ENCODE peak calls at places on chromosomes 6 and 20, in six cellular contexts. Y is cardiac muscle cell, Q is heart right ventricle, X is esophagus muscularis mucosa, D is A549, J is RWPE2. K is an unnamed sample. For H3K4me1, the result is how much of the 10 kb centered on the place peaks cover.

GRCh38 chr6:106519460-106520394 is 109.6 kb downstream of the RTN4IP1 start:
- DNase-seq in Y (peak), Q (peak), X (no peak), D (peak), J (peak), K (peak)

GRCh38 chr20:24782221-24782620 is 166.8 kb upstream of the CST7 start:
- DNase-seq in Y (no peak), Q (no peak), X (no peak), D (no peak), J (peak), K (no peak)

GRCh38 chr20:38599410-38599882 is 2.2 kb upstream of the ARHGAP40 start:
- DNase-seq in Y (peak), Q (peak), X (no peak), D (no peak), J (peak), K (no peak)

GRCh38 chr6:168815229-168815628 is 374.2 kb downstream of the SMOC2 start:
- DNase-seq in Y (peak), Q (no peak), X (peak), D (no peak), J (no peak), K (no peak)

GRCh38 chr6:153616506-153616905 is 422.5 kb upstream of the OPRM1 start:
- DNase-seq in Y (no peak), Q (no peak), X (no peak), D (no peak), J (no peak), K (no peak)

GRCh38 chr6:75449625-75450206 is 43.9 kb downstream of the FILIP1 start:
- DNase-seq in Y (peak), Q (no peak), X (no peak), D (no peak), J (no peak), K (no peak)

GRCh38 chr6:148898360-148899005 is 151.7 kb downstream of the UST start:
- DNase-seq in Y (no peak), Q (no peak), X (no peak), D (no peak), J (no peak), K (no peak)

GRCh38 chr6:47651505-47651944 is 46.9 kb upstream of the ADGRF4 start:
- DNase-seq in Y (peak), Q (no peak), X (no peak), D (no peak), J (no peak), K (no peak)

GRCh38 chr20:13791562-13792459 is 7.0 kb downstream of the NDUFAF5 start:
- DNase-seq in Y (no peak), Q (no peak), X (no peak), D (no peak), J (no peak), K (no peak)

GRCh38 chr20:45783656-45784294 is 7.9 kb downstream of the WFDC3 start:
- DNase-seq in Y (peak), Q (peak), X (no peak), D (no peak), J (no peak), K (no peak)

GRCh38 chr20:2379511-2380229 is 1.0 kb upstream of the TGM6 start:
- DNase-seq in Y (no peak), Q (no peak), X (no peak), D (no peak), J (no peak), K (no peak)

GRCh38 chr6:24858154-24858801 is 59.6 kb upstream of the ARMH2 start:
- DNase-seq in Y (peak), Q (no peak), X (no peak), D (no peak), J (no peak), K (no peak)

GRCh38 chr6:10801224-10801848 is 37.0 kb downstream of the MAK start:
- DNase-seq in Y (peak), Q (peak), X (no peak), D (peak), J (no peak), K (peak)

GRCh38 chr20:1283522-1284210 is 17.6 kb downstream of the SNPH start:
- DNase-seq in Y (no peak), Q (no peak), X (no peak), D (no peak), J (no peak), K (no peak)

GRCh38 chr20:46703435-46703834 is 6.0 kb upstream of the SLC2A10 start:
- DNase-seq in Y (no peak), Q (no peak), X (no peak), D (no peak), J (no peak), K (no peak)

GRCh38 chr6:73143551-73143950 is 81.7 kb downstream of the KHDC1L start:
- DNase-seq in Y (no peak), Q (no peak), X (no peak), D (no peak), J (no peak), K (no peak)

GRCh38 chr20:61874421-61875068 is 191.1 kb downstream of the TAF4 start:
- DNase-seq in Y (no peak), Q (peak), X (no peak), D (no peak), J (no peak), K (no peak)

GRCh38 chr6:169232507-169232931 is 21.1 kb downstream of the THBS2 start:
- DNase-seq in Y (no peak), Q (no peak), X (no peak), D (no peak), J (no peak), K (no peak)

GRCh38 chr6:69668916-69669315 is 127.9 kb downstream of the LMBRD1 start:
- DNase-seq in Y (no peak), Q (no peak), X (no peak), D (no peak), J (no peak), K (no peak)

GRCh38 chr20:1628621-1629020 is 8.8 kb upstream of the SIRPB1 start:
- DNase-seq in Y (no peak), Q (no peak), X (peak), D (no peak), J (no peak), K (no peak)

GRCh38 chr6:48641544-48641943 is 530.5 kb upstream of the PTCHD4 start:
- DNase-seq in Y (peak), Q (no peak), X (no peak), D (no peak), J (no peak), K (no peak)

GRCh38 chr6:135310291-135310690 is 129.2 kb downstream of the MYB start:
- DNase-seq in Y (peak), Q (no peak), X (no peak), D (no peak), J (no peak), K (no peak)

GRCh38 chr6:27890351-27891299 is 21.6 kb downstream of the OR2B2 start:
- DNase-seq in Y (peak), Q (peak), X (no peak), D (peak), J (peak), K (peak)

GRCh38 chr6:17385660-17386059 is 7.7 kb upstream of the CAP2 start:
- DNase-seq in Y (peak), Q (no peak), X (no peak), D (no peak), J (no peak), K (no peak)

GRCh38 chr6:17381429-17382147 is 11.8 kb upstream of the CAP2 start:
- DNase-seq in Y (peak), Q (no peak), X (no peak), D (peak), J (no peak), K (no peak)
- H3K4me3 ChIP-seq in Y (no peak), Q (no peak), X (no peak), D (no peak), J (no peak), K (no peak)

GRCh38 chr6:40587240-40588069 is at the start of gene LRFN2:
- DNase-seq in Y (peak), Q (peak), X (no peak), D (peak), J (peak), K (peak)
- H3K27ac ChIP-seq in Y (no peak), Q (no peak), X (peak), D (peak), J (no peak), K (no peak)

DNA sequence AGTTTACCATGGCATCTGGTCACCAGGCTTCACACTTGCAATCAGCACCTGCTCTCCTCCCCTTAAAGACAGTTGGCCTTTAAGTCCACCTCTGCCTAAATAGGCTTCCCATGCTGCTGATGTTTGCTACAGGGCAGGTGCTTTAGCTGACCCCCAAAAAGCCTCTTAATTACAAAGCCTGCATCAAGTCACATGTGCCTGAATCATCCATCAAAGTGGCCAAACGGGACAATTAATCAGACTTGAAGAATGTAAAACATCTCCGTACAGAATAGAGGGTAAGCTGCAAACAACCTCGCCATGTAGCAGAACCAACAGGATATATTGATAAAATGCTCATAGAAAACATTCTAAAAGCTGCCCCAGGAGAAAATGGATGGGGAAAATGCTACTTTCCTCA is 7.4 kb downstream of the LY86 start:
- DNase-seq in Y (no peak), Q (no peak), X (no peak), D (no peak), J (no peak), K (no peak)
- H3K4me1 ChIP-seq in Y (under half), Q (half or more), X (under half), D (under half), J (under half), K (under half)

GRCh38 chr20:56630506-56631317 is 1.6 kb downstream of the TFAP2C start:
- DNase-seq in Y (no peak), Q (peak), X (no peak), D (no peak), J (no peak), K (no peak)
- H3K4me3 ChIP-seq in Y (peak), Q (peak), X (peak), D (peak), J (peak), K (no peak)

DNA sequence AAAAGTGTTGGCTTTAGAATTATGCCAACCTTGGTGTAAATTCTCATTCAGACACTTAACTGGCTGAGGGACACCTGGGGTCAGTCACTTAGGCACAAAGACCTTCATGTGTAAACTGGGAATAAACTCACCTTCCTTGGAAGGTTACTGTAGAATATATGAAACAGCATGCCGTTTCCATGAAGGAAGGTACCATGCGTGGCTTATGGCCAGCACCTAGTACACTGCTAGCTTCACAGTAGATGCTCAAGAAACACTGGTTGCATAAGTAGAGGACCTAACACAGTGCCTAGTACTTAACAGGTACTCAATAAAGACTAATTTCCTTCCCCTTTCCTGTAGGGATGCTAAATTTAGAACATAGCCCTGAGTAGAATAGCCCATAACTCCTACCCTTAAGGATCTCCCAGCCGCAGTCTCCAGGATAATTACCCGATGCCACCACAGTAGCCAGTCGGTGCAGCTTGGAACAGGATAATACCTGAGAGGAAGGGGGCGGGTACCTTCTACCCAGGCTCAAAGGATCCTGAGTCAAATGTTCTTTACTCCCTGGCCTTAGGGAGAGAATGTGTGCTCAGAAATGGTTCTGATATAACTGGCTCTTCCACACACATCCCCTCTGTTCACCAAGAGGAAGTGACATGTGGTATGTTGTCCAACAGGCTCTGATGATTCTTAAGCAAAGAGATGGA is 3.6 kb downstream of the BCL2L1 start:
- DNase-seq in Y (no peak), Q (no peak), X (no peak), D (no peak), J (no peak), K (peak)
- H3K27ac ChIP-seq in Y (no peak), Q (peak), X (peak), D (peak), J (peak), K (peak)

GRCh38 chr20:57404419-57405072 is 13.3 kb downstream of the RBM38 start:
- DNase-seq in Y (no peak), Q (no peak), X (no peak), D (no peak), J (no peak), K (no peak)

GRCh38 chr20:57405236-57406016 is 14.2 kb downstream of the RBM38 start:
- DNase-seq in Y (no peak), Q (no peak), X (no peak), D (no peak), J (no peak), K (no peak)

GRCh38 chr20:57401565-57401918 is 10.3 kb downstream of the RBM38 start:
- DNase-seq in Y (no peak), Q (no peak), X (no peak), D (no peak), J (no peak), K (no peak)

GRCh38 chr20:57402206-57403125 is 11.3 kb downstream of the RBM38 start:
- DNase-seq in Y (no peak), Q (no peak), X (no peak), D (no peak), J (no peak), K (no peak)

DNA sequence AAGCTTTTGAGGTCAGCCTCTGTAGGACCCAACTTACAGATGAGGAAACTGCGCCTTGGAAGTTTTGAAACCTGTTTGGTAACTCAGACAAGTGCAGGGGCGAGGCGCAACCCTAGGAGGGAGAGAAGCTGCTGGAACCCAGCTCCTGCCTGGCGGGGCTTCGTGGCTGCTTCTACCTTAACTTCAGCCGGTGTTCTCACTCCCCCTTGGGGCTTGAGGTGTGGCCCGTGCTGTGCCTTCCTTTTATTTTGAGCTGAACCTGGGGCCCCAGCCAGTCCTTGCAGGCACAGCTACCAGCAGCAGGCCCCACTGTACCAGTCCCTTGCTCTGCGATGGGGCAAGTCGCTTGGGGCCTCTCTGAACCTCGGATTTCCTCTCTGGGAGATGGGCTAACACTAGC is 12.0 kb downstream of the RBM38 start:
- DNase-seq in Y (no peak), Q (no peak), X (no peak), D (no peak), J (no peak), K (no peak)
- H3K4me1 ChIP-seq in Y (half or more), Q (under half), X (half or more), D (under half), J (under half), K (half or more)

GRCh38 chr6:159137715-159138114 is 31.5 kb upstream of the FNDC1 start:
- DNase-seq in Y (no peak), Q (no peak), X (no peak), D (no peak), J (no peak), K (no peak)
- H3K4me3 ChIP-seq in Y (no peak), Q (no peak), X (no peak), D (no peak), J (no peak), K (no peak)

GRCh38 chr6:117288083-117288715 is 22.8 kb downstream of the VGLL2 start:
- DNase-seq in Y (no peak), Q (no peak), X (no peak), D (no peak), J (no peak), K (no peak)
- H3K27ac ChIP-seq in Y (no peak), Q (no peak), X (no peak), D (no peak), J (no peak), K (no peak)